ENCODE peak calls at places on chromosomes 12 and 14, in eight cellular contexts. One of them, this sample, is unnamed.

GRCh38 chr12:66129934-66130266 is 650 bp downstream of the LLPH start:
- DNase-seq in NCI-H82: peak; percentile 32
- DNase-seq in cardiac fibroblast: no peak
- DNase-seq in EL: peak; percentile 13
- DNase-seq in A549: peak; percentile 17
- DNase-seq in effector CD8-positive, alpha-beta T cell: no peak
- DNase-seq in NCI-H510A: no peak
- DNase-seq in activated CD4-positive, CD25-positive, alpha-beta regulatory T cell: no peak
- DNase-seq in this sample: no peak

GRCh38 chr12:52082026-52082667 is 2.6 kb downstream of the SMIM41 start:
- DNase-seq in activated CD4-positive, CD25-positive, alpha-beta regulatory T cell: no peak
- DNase-seq in A549: no peak
- DNase-seq in EL: peak; percentile 73
- DNase-seq in NCI-H82: no peak
- DNase-seq in effector CD8-positive, alpha-beta T cell: no peak
- DNase-seq in NCI-H510A: no peak
- DNase-seq in cardiac fibroblast: no peak
- DNase-seq in this sample: no peak

GRCh38 chr12:45583011-45583657 is 146.4 kb upstream of the ARID2 start:
- DNase-seq in EL: no peak
- DNase-seq in effector CD8-positive, alpha-beta T cell: no peak
- DNase-seq in NCI-H510A: no peak
- DNase-seq in NCI-H82: no peak
- DNase-seq in cardiac fibroblast: peak; percentile 68
- DNase-seq in A549: no peak
- DNase-seq in activated CD4-positive, CD25-positive, alpha-beta regulatory T cell: no peak
- DNase-seq in this sample: no peak

GRCh38 chr12:12007001-12007712 is 63.6 kb upstream of the BCL2L14 start:
- DNase-seq in NCI-H82: no peak
- DNase-seq in NCI-H510A: no peak
- DNase-seq in A549: no peak
- DNase-seq in effector CD8-positive, alpha-beta T cell: no peak
- DNase-seq in EL: peak; percentile 87
- DNase-seq in cardiac fibroblast: peak; percentile 43
- DNase-seq in activated CD4-positive, CD25-positive, alpha-beta regulatory T cell: peak; percentile 31
- DNase-seq in this sample: no peak

GRCh38 chr12:113815031-113815430 is 151.1 kb downstream of the RBM19 start:
- DNase-seq in cardiac fibroblast: no peak
- DNase-seq in A549: no peak
- DNase-seq in NCI-H510A: no peak
- DNase-seq in activated CD4-positive, CD25-positive, alpha-beta regulatory T cell: no peak
- DNase-seq in effector CD8-positive, alpha-beta T cell: no peak
- DNase-seq in NCI-H82: no peak
- DNase-seq in EL: no peak
- DNase-seq in this sample: no peak

GRCh38 chr14:67999290-67999689 is 179.7 kb downstream of the RAD51B start:
- DNase-seq in cardiac fibroblast: peak; percentile 18
- DNase-seq in activated CD4-positive, CD25-positive, alpha-beta regulatory T cell: no peak
- DNase-seq in EL: peak; percentile 61
- DNase-seq in A549: no peak
- DNase-seq in effector CD8-positive, alpha-beta T cell: no peak
- DNase-seq in NCI-H510A: no peak
- DNase-seq in NCI-H82: no peak
- DNase-seq in this sample: no peak

GRCh38 chr12:82723891-82724290 is 37.2 kb downstream of the TMTC2 start:
- DNase-seq in cardiac fibroblast: no peak
- DNase-seq in EL: no peak
- DNase-seq in A549: no peak
- DNase-seq in NCI-H510A: no peak
- DNase-seq in activated CD4-positive, CD25-positive, alpha-beta regulatory T cell: no peak
- DNase-seq in NCI-H82: no peak
- DNase-seq in effector CD8-positive, alpha-beta T cell: no peak
- DNase-seq in this sample: no peak

GRCh38 chr14:85124896-85125295 is 405.0 kb upstream of the FLRT2 start:
- DNase-seq in activated CD4-positive, CD25-positive, alpha-beta regulatory T cell: no peak
- DNase-seq in NCI-H510A: no peak
- DNase-seq in cardiac fibroblast: no peak
- DNase-seq in effector CD8-positive, alpha-beta T cell: no peak
- DNase-seq in A549: no peak
- DNase-seq in EL: no peak
- DNase-seq in NCI-H82: no peak
- DNase-seq in this sample: no peak

GRCh38 chr12:16020034-16020433 is 108.9 kb downstream of the DERA start:
- DNase-seq in cardiac fibroblast: peak; percentile 17
- DNase-seq in effector CD8-positive, alpha-beta T cell: no peak
- DNase-seq in A549: no peak
- DNase-seq in activated CD4-positive, CD25-positive, alpha-beta regulatory T cell: no peak
- DNase-seq in NCI-H510A: no peak
- DNase-seq in EL: no peak
- DNase-seq in NCI-H82: no peak
- DNase-seq in this sample: no peak

GRCh38 chr14:106694638-106695393 is 1168.4 kb downstream of the TMEM121 start:
- DNase-seq in effector CD8-positive, alpha-beta T cell: peak; percentile 60
- DNase-seq in cardiac fibroblast: no peak
- DNase-seq in EL: no peak
- DNase-seq in NCI-H82: peak; percentile 40
- DNase-seq in A549: peak; percentile 17
- DNase-seq in NCI-H510A: no peak
- DNase-seq in activated CD4-positive, CD25-positive, alpha-beta regulatory T cell: peak; percentile 30
- DNase-seq in this sample: no peak

GRCh38 chr14:23494223-23494622 is 24.7 kb downstream of the NGDN start:
- DNase-seq in effector CD8-positive, alpha-beta T cell: no peak
- DNase-seq in EL: peak; percentile 14
- DNase-seq in activated CD4-positive, CD25-positive, alpha-beta regulatory T cell: no peak
- DNase-seq in A549: no peak
- DNase-seq in NCI-H82: peak; percentile 21
- DNase-seq in NCI-H510A: no peak
- DNase-seq in cardiac fibroblast: no peak
- DNase-seq in this sample: no peak

GRCh38 chr12:121857322-121858246 is 1.1 kb downstream of the HPD start:
- DNase-seq in EL: no peak
- DNase-seq in NCI-H510A: no peak
- DNase-seq in cardiac fibroblast: peak; percentile 36
- DNase-seq in activated CD4-positive, CD25-positive, alpha-beta regulatory T cell: no peak
- DNase-seq in effector CD8-positive, alpha-beta T cell: no peak
- DNase-seq in NCI-H82: peak; percentile 37
- DNase-seq in A549: no peak
- DNase-seq in this sample: no peak

GRCh38 chr12:46209914-46210834 is 58.7 kb downstream of the SLC38A1 start:
- DNase-seq in effector CD8-positive, alpha-beta T cell: peak; percentile 26
- DNase-seq in activated CD4-positive, CD25-positive, alpha-beta regulatory T cell: peak; percentile 33
- DNase-seq in NCI-H82: no peak
- DNase-seq in EL: no peak
- DNase-seq in cardiac fibroblast: peak; percentile 74
- DNase-seq in A549: no peak
- DNase-seq in NCI-H510A: peak; percentile 88
- DNase-seq in this sample: peak; percentile 65

GRCh38 chr14:74934476-74935339 is 11.6 kb upstream of the RPS6KL1 start:
- DNase-seq in cardiac fibroblast: no peak
- DNase-seq in EL: no peak
- DNase-seq in activated CD4-positive, CD25-positive, alpha-beta regulatory T cell: no peak
- DNase-seq in NCI-H82: peak; percentile 8
- DNase-seq in effector CD8-positive, alpha-beta T cell: no peak
- DNase-seq in A549: no peak
- DNase-seq in NCI-H510A: no peak
- DNase-seq in this sample: no peak

GRCh38 chr14:59836116-59836515 is 34.5 kb downstream of the RTN1 start:
- DNase-seq in EL: no peak
- DNase-seq in A549: no peak
- DNase-seq in NCI-H82: no peak
- DNase-seq in NCI-H510A: no peak
- DNase-seq in activated CD4-positive, CD25-positive, alpha-beta regulatory T cell: no peak
- DNase-seq in effector CD8-positive, alpha-beta T cell: no peak
- DNase-seq in cardiac fibroblast: peak; percentile 6
- DNase-seq in this sample: no peak

GRCh38 chr12:122013792-122014590 is 7.7 kb upstream of the BCL7A start:
- DNase-seq in effector CD8-positive, alpha-beta T cell: no peak
- DNase-seq in NCI-H510A: no peak
- DNase-seq in NCI-H82: no peak
- DNase-seq in EL: no peak
- DNase-seq in A549: no peak
- DNase-seq in cardiac fibroblast: no peak
- DNase-seq in activated CD4-positive, CD25-positive, alpha-beta regulatory T cell: no peak
- DNase-seq in this sample: peak; percentile 79

GRCh38 chr12:111605931-111606625 is 7.0 kb upstream of the ATXN2 start:
- DNase-seq in NCI-H82: no peak
- DNase-seq in NCI-H510A: no peak
- DNase-seq in cardiac fibroblast: peak; percentile 4
- DNase-seq in EL: no peak
- DNase-seq in effector CD8-positive, alpha-beta T cell: no peak
- DNase-seq in activated CD4-positive, CD25-positive, alpha-beta regulatory T cell: no peak
- DNase-seq in A549: no peak
- DNase-seq in this sample: no peak